ENCODE peak calls at places on chromosomes 13 and 19, in nine cellular contexts. Y, R, M, I, X, S, J, U and P are unnamed samples.

GRCh38 chr13:91185294-91185863 is 162.1 kb upstream of the MIR17HG start:
- DNase-seq in Y (no peak), R (peak), M (no peak), I (no peak), X (no peak), S (no peak), J (no peak), U (no peak), P (no peak)

GRCh38 chr13:51663980-51664957 is 80.0 kb downstream of the WDFY2 start:
- DNase-seq in Y (peak), R (no peak), M (no peak), I (no peak), X (no peak), S (peak), J (peak), U (no peak), P (no peak)

GRCh38 chr19:39195755-39196154 is 1.0 kb upstream of the NCCRP1 start:
- DNase-seq in Y (no peak), R (no peak), M (peak), I (peak), X (no peak), S (no peak), J (no peak), U (no peak), P (no peak)

GRCh38 chr13:94967183-94968039 is 255.1 kb upstream of the SOX21 start:
- DNase-seq in Y (peak), R (peak), M (peak), I (peak), X (no peak), S (no peak), J (no peak), U (peak), P (no peak)

GRCh38 chr19:1913781-1914577 is 8.8 kb downstream of the ADAT3 start:
- DNase-seq in Y (no peak), R (no peak), M (no peak), I (peak), X (no peak), S (no peak), J (no peak), U (no peak), P (no peak)

GRCh38 chr13:72384879-72385278 is 342.6 kb downstream of the MZT1 start:
- DNase-seq in Y (no peak), R (peak), M (no peak), I (no peak), X (no peak), S (no peak), J (peak), U (no peak), P (no peak)

GRCh38 chr13:113589961-113590339 is 5.4 kb downstream of the TFDP1 start:
- DNase-seq in Y (peak), R (no peak), M (peak), I (no peak), X (no peak), S (peak), J (peak), U (no peak), P (peak)

GRCh38 chr13:19958119-19959111 is at the start of gene ZMYM2:
- DNase-seq in Y (peak), R (peak), M (peak), I (peak), X (peak), S (peak), J (peak), U (peak), P (peak)

GRCh38 chr19:4534836-4535658 is at the start of gene PLIN5:
- DNase-seq in Y (peak), R (peak), M (peak), I (peak), X (peak), S (peak), J (peak), U (peak), P (peak)

GRCh38 chr19:50349277-50350057 is 16.0 kb downstream of the NAPSA start:
- DNase-seq in Y (no peak), R (no peak), M (no peak), I (no peak), X (no peak), S (no peak), J (no peak), U (no peak), P (no peak)

GRCh38 chr19:8120636-8121480 is 28.5 kb downstream of the FBN3 start:
- DNase-seq in Y (no peak), R (no peak), M (no peak), I (no peak), X (no peak), S (no peak), J (no peak), U (no peak), P (no peak)

GRCh38 chr13:29594710-29595379 is 643 bp downstream of the SLC7A1 start:
- DNase-seq in Y (peak), R (peak), M (peak), I (peak), X (peak), S (peak), J (peak), U (peak), P (peak)

GRCh38 chr19:14432817-14433453 is at the start of gene PKN1:
- DNase-seq in Y (peak), R (peak), M (peak), I (peak), X (peak), S (peak), J (peak), U (peak), P (no peak)

GRCh38 chr13:92802776-92803175 is 423.8 kb upstream of the GPC6 start:
- DNase-seq in Y (no peak), R (no peak), M (no peak), I (no peak), X (no peak), S (no peak), J (no peak), U (no peak), P (no peak)

GRCh38 chr13:105410602-105411001 is 1124.9 kb downstream of the EFNB2 start:
- DNase-seq in Y (peak), R (peak), M (peak), I (peak), X (peak), S (peak), J (peak), U (peak), P (peak)

GRCh38 chr13:23852351-23852750 is 36.8 kb downstream of the MIPEP start:
- DNase-seq in Y (no peak), R (no peak), M (no peak), I (no peak), X (no peak), S (no peak), J (no peak), U (no peak), P (no peak)

GRCh38 chr13:113926301-113926761 is 47.5 kb downstream of the C13orf46 start:
- DNase-seq in Y (peak), R (no peak), M (peak), I (peak), X (no peak), S (peak), J (peak), U (peak), P (no peak)

GRCh38 chr19:53328967-53329366 is 4.6 kb upstream of the ZNF845 start:
- DNase-seq in Y (peak), R (no peak), M (no peak), I (peak), X (peak), S (peak), J (peak), U (no peak), P (no peak)

GRCh38 chr13:91468301-91468700 is 69.9 kb downstream of the GPC5 start:
- DNase-seq in Y (no peak), R (peak), M (no peak), I (no peak), X (no peak), S (no peak), J (no peak), U (no peak), P (no peak)

GRCh38 chr13:45120967-45121366 is 657 bp downstream of the GTF2F2 start:
- DNase-seq in Y (no peak), R (no peak), M (no peak), I (no peak), X (no peak), S (no peak), J (no peak), U (no peak), P (no peak)

GRCh38 chr19:3218037-3218661 is 6.3 kb upstream of the CELF5 start:
- DNase-seq in Y (no peak), R (no peak), M (no peak), I (no peak), X (no peak), S (no peak), J (no peak), U (no peak), P (no peak)

GRCh38 chr19:30669329-30670010 is 297.3 kb downstream of the ZNF536 start:
- DNase-seq in Y (peak), R (peak), M (peak), I (peak), X (peak), S (peak), J (peak), U (peak), P (peak)

GRCh38 chr13:70424428-70424827 is 316.2 kb upstream of the KLHL1 start:
- DNase-seq in Y (no peak), R (no peak), M (peak), I (peak), X (no peak), S (no peak), J (no peak), U (no peak), P (no peak)

GRCh38 chr19:21698215-21698614 is 69.2 kb downstream of the ZNF100 start:
- DNase-seq in Y (no peak), R (no peak), M (no peak), I (no peak), X (no peak), S (no peak), J (no peak), U (no peak), P (no peak)

GRCh38 chr13:27022571-27023311 is 148.9 kb downstream of the USP12 start:
- DNase-seq in Y (no peak), R (peak), M (peak), I (no peak), X (no peak), S (no peak), J (no peak), U (no peak), P (no peak)

GRCh38 chr13:46491641-46492040 is 61.3 kb upstream of the LRCH1 start:
- DNase-seq in Y (no peak), R (no peak), M (no peak), I (no peak), X (no peak), S (no peak), J (no peak), U (no peak), P (no peak)

GRCh38 chr13:104004572-104004971 is 938.4 kb upstream of the SLC10A2 start:
- DNase-seq in Y (no peak), R (no peak), M (no peak), I (no peak), X (no peak), S (no peak), J (no peak), U (no peak), P (no peak)

GRCh38 chr13:78192721-78193120 is 274.1 kb upstream of the EDNRB start:
- DNase-seq in Y (no peak), R (no peak), M (no peak), I (no peak), X (no peak), S (no peak), J (no peak), U (no peak), P (no peak)

GRCh38 chr19:661427-662196 is 1.4 kb downstream of the RNF126 start:
- DNase-seq in Y (no peak), R (no peak), M (peak), I (no peak), X (peak), S (no peak), J (no peak), U (peak), P (no peak)

GRCh38 chr13:93244918-93245280 is 18.3 kb downstream of the GPC6 start:
- DNase-seq in Y (no peak), R (no peak), M (no peak), I (no peak), X (no peak), S (no peak), J (no peak), U (no peak), P (no peak)

GRCh38 chr13:52356327-52356726 is 49.6 kb downstream of the THSD1 start:
- DNase-seq in Y (no peak), R (no peak), M (no peak), I (no peak), X (no peak), S (no peak), J (no peak), U (no peak), P (no peak)

GRCh38 chr13:76965759-76966421 is 17.6 kb downstream of the ACOD1 start:
- DNase-seq in Y (peak), R (no peak), M (peak), I (no peak), X (peak), S (peak), J (peak), U (no peak), P (no peak)

GRCh38 chr13:67238277-67238859 is 8.2 kb upstream of the PCDH9 start:
- DNase-seq in Y (no peak), R (no peak), M (no peak), I (no peak), X (no peak), S (no peak), J (no peak), U (no peak), P (no peak)
- H3K27ac ChIP-seq in Y (no peak), R (no peak), M (no peak), I (no peak), X (no peak), S (no peak), J (no peak), U (no peak), P (no peak)

GRCh38 chr13:100808848-100809247 is 134.3 kb upstream of the TMTC4 start:
- DNase-seq in Y (no peak), R (no peak), M (no peak), I (no peak), X (no peak), S (no peak), J (no peak), U (no peak), P (no peak)

GRCh38 chr13:100811431-100811830 is 136.8 kb upstream of the TMTC4 start:
- DNase-seq in Y (no peak), R (no peak), M (no peak), I (no peak), X (no peak), S (no peak), J (no peak), U (no peak), P (no peak)

GRCh38 chr13:100810991-100811390 is 136.4 kb upstream of the TMTC4 start:
- DNase-seq in Y (no peak), R (no peak), M (no peak), I (no peak), X (no peak), S (no peak), J (no peak), U (no peak), P (no peak)

GRCh38 chr13:100809856-100810255 is 135.3 kb upstream of the TMTC4 start:
- DNase-seq in Y (no peak), R (no peak), M (no peak), I (no peak), X (no peak), S (no peak), J (no peak), U (no peak), P (no peak)

GRCh38 chr13:100811906-100812305 is 137.3 kb upstream of the TMTC4 start:
- DNase-seq in Y (no peak), R (no peak), M (no peak), I (no peak), X (no peak), S (no peak), J (no peak), U (no peak), P (no peak)
- TF ChIP-seq POLR2A in Y (no peak), R (no peak), M (no peak), I (no peak), X (no peak), S (no peak), J (no peak), U (no peak), P (no peak)

GRCh38 chr13:34816118-34816517 is 126.0 kb upstream of the NBEA start:
- DNase-seq in Y (no peak), R (no peak), M (no peak), I (no peak), X (no peak), S (no peak), J (no peak), U (no peak), P (no peak)

GRCh38 chr13:34805347-34805746 is 136.7 kb upstream of the NBEA start:
- DNase-seq in Y (no peak), R (no peak), M (no peak), I (no peak), X (no peak), S (no peak), J (no peak), U (no peak), P (no peak)

GRCh38 chr13:34816543-34816942 is 125.5 kb upstream of the NBEA start:
- DNase-seq in Y (no peak), R (no peak), M (no peak), I (no peak), X (no peak), S (no peak), J (no peak), U (no peak), P (no peak)

GRCh38 chr13:34808649-34809048 is 133.4 kb upstream of the NBEA start:
- DNase-seq in Y (no peak), R (no peak), M (no peak), I (no peak), X (no peak), S (no peak), J (no peak), U (no peak), P (no peak)

DNA sequence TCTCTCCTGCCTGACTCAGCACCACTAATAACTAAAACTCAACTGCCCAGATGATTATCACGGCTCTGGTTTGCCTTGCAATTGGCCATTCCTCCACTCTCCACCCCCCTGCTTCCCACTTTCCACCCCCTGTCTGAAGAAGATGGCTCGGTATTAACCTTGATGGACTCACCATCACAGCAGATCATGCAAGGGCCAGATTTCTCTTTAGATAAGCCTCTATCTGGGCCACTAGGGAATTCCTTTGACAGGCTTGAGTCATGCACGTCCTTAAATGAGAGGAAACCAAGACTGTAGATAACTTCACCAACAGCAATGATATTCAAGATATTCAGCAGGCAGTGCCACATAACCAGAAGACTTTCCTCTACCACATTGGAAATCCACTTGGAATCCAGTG is 131.1 kb upstream of the NBEA start:
- DNase-seq in Y (no peak), R (no peak), M (no peak), I (no peak), X (no peak), S (no peak), J (no peak), U (no peak), P (no peak)
- H3K27ac ChIP-seq in Y (no peak), R (no peak), M (no peak), I (no peak), X (no peak), S (no peak), J (no peak), U (no peak), P (no peak)

DNA sequence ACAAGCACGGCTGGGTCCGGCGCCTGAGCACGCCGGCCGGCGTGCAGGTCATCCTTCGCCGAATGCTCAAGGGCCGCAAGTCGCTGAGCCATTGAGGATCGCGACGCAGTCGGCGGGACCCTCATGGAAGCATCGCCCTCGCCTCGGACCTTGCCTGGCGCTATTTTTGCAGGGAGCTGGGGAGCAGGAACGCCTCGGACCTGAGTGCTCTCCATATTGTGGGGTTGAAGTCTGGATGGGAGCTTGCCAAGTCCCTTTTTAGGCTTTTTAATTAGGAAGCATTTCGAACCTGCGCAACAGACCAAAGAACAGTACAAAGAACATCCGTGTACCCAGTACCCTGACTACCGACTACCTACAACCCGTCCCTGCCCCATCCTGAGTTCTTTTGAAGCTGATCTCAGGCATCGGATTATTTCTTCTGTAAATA is 628 bp downstream of the MRPL34 start:
- DNase-seq in Y (no peak), R (no peak), M (no peak), I (no peak), X (no peak), S (no peak), J (no peak), U (no peak), P (no peak)
- TF ChIP-seq POLR2A in Y (no peak), R (no peak), M (no peak), I (no peak), X (no peak), S (no peak), J (no peak), U (no peak), P (no peak)

DNA sequence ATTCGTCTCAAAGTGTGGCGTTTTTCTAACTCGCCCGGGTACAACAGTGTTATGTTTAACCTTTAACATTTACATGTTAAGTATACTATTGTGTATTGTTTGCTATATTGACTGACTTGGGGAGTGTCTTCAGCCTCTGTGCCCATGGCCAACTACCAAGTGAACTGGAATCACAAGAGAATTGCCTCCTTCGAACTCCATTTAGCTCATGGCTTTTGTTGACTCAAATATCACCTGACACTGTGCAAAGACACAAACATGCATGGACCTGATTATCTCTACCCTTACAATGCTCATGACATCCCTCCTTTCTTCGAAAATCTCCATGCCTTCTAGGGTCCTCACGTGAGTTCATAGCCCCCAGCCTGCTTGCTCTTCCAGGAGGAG is 737 bp downstream of the ZNF814 start:
- DNase-seq in Y (no peak), R (no peak), M (no peak), I (no peak), X (no peak), S (no peak), J (no peak), U (no peak), P (no peak)
- H3K27ac ChIP-seq in Y (no peak), R (no peak), M (no peak), I (peak), X (peak), S (no peak), J (peak), U (peak), P (peak)

GRCh38 chr13:39623466-39623865 is 20.5 kb upstream of the LHFPL6 start:
- DNase-seq in Y (no peak), R (no peak), M (no peak), I (no peak), X (no peak), S (no peak), J (no peak), U (no peak), P (no peak)
- TF ChIP-seq POLR2A in Y (no peak), R (no peak), M (no peak), I (no peak), X (no peak), S (no peak), J (no peak), U (no peak), P (no peak)

GRCh38 chr19:49133621-49134454 is 14.5 kb downstream of the PPFIA3 start:
- DNase-seq in Y (peak), R (peak), M (peak), I (peak), X (peak), S (peak), J (peak), U (peak), P (no peak)
- H3K27ac ChIP-seq in Y (no peak), R (peak), M (peak), I (no peak), X (no peak), S (no peak), J (no peak), U (peak), P (no peak)

GRCh38 chr19:11192957-11193939 is 4.1 kb downstream of the KANK2 start:
- DNase-seq in Y (peak), R (no peak), M (no peak), I (no peak), X (no peak), S (no peak), J (no peak), U (no peak), P (no peak)
- TF ChIP-seq POLR2A in Y (no peak), R (no peak), M (no peak), I (no peak), X (no peak), S (no peak), J (no peak), U (no peak), P (no peak)

GRCh38 chr19:40641306-40641705 is 40.1 kb downstream of the LTBP4 start:
- DNase-seq in Y (no peak), R (no peak), M (no peak), I (no peak), X (peak), S (peak), J (no peak), U (no peak), P (no peak)
- H3K27ac ChIP-seq in Y (no peak), R (peak), M (peak), I (no peak), X (peak), S (peak), J (no peak), U (peak), P (no peak)